ENCODE peak calls at places on chromosomes 1 and 21, in four cellular contexts. P is IMR-90, I is heart left ventricle, L is NB4. C is an unnamed sample.

GRCh38 chr1:81801834-81802531 is 1.2 kb downstream of the ADGRL2 start:
- DNase-seq in P (peak), L (no peak), I (peak), C (peak)

GRCh38 chr1:77037038-77037437 is 169.8 kb downstream of the ST6GALNAC5 start:
- DNase-seq in I (no peak), P (no peak), L (no peak), C (no peak)

GRCh38 chr21:38490411-38491020 is 7.8 kb downstream of the ERG start:
- DNase-seq in L (no peak), I (no peak), P (no peak), C (no peak)

GRCh38 chr1:234313171-234313570 is 60.1 kb upstream of the COA6 start:
- DNase-seq in P (no peak), I (no peak), L (no peak), C (no peak)

GRCh38 chr1:246566808-246567154 is 525 bp downstream of the CNST start:
- DNase-seq in I (no peak), P (peak), L (no peak), C (no peak)

GRCh38 chr1:151934048-151934493 is 24.8 kb upstream of the THEM4 start:
- DNase-seq in L (peak), P (peak), I (no peak), C (peak)

GRCh38 chr1:198254948-198255347 is 98.2 kb downstream of the NEK7 start:
- DNase-seq in I (no peak), P (no peak), L (no peak), C (no peak)

GRCh38 chr21:15057290-15057689 is 7.5 kb downstream of the NRIP1 start:
- DNase-seq in I (no peak), P (no peak), L (no peak), C (peak)

GRCh38 chr1:8879348-8880067 is 1.0 kb upstream of the ENO1 start:
- DNase-seq in I (no peak), L (no peak), P (no peak), C (peak)

GRCh38 chr21:34205811-34206635 is 132.6 kb downstream of the MRPS6 start:
- DNase-seq in P (no peak), L (peak), I (no peak), C (no peak)

GRCh38 chr1:200226268-200226968 is 183.4 kb downstream of the ZNF281 start:
- DNase-seq in L (peak), I (no peak), P (peak), C (peak)

GRCh38 chr21:40047211-40047610 is 180.0 kb downstream of the PCP4 start:
- DNase-seq in P (no peak), I (no peak), L (no peak), C (no peak)

GRCh38 chr21:31460985-31461384 is 116.9 kb upstream of the TIAM1 start:
- DNase-seq in I (no peak), P (no peak), L (no peak), C (no peak)

GRCh38 chr1:206905295-206906164 is 8.3 kb downstream of the IL24 start:
- DNase-seq in P (peak), L (no peak), I (no peak), C (no peak)

GRCh38 chr1:41641941-41642527 is 157.6 kb upstream of the EDN2 start:
- DNase-seq in I (no peak), P (no peak), L (no peak), C (no peak)

GRCh38 chr1:167100730-167101129 is 6.9 kb downstream of the STYXL2 start:
- DNase-seq in L (no peak), P (no peak), I (no peak), C (no peak)

GRCh38 chr1:53968125-53968513 is 22.0 kb downstream of the LRRC42 start:
- DNase-seq in I (no peak), L (no peak), P (peak), C (no peak)

GRCh38 chr1:183315987-183316758 is 102.0 kb downstream of the NMNAT2 start:
- DNase-seq in L (no peak), I (no peak), P (no peak), C (no peak)

GRCh38 chr1:16605532-16605931 is 7.8 kb downstream of the NBPF1 start:
- DNase-seq in P (no peak), I (no peak), L (no peak), C (no peak)

GRCh38 chr1:26336477-26337205 is 17.3 kb downstream of the CRYBG2 start:
- DNase-seq in L (peak), I (peak), P (no peak), C (peak)

GRCh38 chr21:31713973-31714740 is 17.8 kb downstream of the SCAF4 start:
- DNase-seq in L (no peak), I (no peak), P (peak), C (peak)

GRCh38 chr1:205298191-205298994 is 23.2 kb downstream of the NUAK2 start:
- DNase-seq in L (no peak), P (peak), I (no peak), C (no peak)

GRCh38 chr1:151828931-151829330 is 2.7 kb downstream of the RORC start:
- DNase-seq in L (peak), I (peak), P (peak), C (no peak)

GRCh38 chr1:239817801-239818200 is 273.9 kb upstream of the FMN2 start:
- DNase-seq in L (no peak), I (no peak), P (no peak), C (no peak)
- TF ChIP-seq POLR2A in L (no peak), I (no peak), P (no peak), C (no peak)

DNA sequence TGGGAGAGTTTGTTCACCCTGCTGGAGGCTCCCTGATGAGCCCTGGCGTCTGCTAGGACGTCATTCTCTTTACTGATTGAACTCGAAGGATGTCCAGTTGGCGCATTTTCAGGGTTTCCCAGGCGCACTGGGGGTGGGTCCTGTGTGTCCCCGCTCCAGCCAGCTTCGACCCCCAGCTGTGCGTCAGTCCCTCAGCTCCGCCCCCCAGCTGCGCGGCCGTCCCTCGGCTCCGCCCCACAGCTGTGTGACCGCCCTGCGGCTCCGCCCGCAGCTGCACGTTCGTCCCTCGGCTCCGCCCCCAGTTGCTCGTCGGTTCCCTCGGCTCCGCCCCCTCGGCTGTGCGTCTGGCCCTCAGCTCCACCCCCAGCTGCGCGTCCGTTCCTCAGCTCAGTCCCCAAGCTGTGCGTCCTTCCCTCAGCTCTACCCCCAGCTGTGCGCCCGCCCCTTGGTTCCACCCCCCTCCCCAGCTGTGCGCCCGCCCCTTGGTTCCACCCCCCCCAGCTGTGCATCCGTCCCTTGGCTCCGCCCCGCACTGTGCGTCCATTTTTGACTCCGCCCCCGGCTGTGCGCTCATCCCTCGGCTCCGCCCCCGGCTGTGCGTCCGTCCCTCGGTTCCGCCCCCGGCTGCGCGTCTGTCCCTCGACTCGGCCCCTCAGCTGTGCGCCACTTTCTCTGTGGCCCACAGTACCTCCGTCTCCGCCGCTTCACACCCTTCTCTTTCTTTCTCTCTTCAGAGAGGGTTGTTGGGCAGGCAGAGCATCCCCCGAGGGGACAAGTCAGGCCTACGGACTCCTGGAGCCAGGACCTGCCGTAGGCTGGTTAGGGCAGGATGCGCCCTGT is 61.3 kb downstream of the FAAP20 start:
- DNase-seq in P (peak), L (peak), I (peak), C (peak)
- TF ChIP-seq POLR2A in P (no peak), L (peak), I (peak), C (no peak)

DNA sequence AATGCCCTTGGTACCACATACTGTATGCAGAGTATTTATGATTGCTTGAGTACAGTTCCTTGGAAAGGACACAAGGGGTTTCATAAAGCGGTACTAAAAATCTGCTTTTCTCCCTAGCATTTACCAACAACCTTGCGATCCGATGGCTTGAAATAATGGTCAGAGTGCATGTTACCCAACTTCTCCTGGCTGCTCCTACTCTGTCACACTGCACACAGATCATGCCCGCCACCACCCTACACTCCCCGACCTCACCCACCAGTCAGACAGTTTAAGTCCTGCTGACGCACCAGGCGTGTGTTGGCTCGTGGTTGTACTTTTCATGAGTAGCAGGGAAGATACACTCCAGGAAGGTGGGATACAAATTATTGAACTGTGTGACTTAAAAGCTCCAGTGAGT is 131.3 kb downstream of the NFIA start:
- DNase-seq in L (no peak), I (no peak), P (no peak), C (no peak)
- TF ChIP-seq POLR2A in L (no peak), I (no peak), P (no peak), C (no peak)

DNA sequence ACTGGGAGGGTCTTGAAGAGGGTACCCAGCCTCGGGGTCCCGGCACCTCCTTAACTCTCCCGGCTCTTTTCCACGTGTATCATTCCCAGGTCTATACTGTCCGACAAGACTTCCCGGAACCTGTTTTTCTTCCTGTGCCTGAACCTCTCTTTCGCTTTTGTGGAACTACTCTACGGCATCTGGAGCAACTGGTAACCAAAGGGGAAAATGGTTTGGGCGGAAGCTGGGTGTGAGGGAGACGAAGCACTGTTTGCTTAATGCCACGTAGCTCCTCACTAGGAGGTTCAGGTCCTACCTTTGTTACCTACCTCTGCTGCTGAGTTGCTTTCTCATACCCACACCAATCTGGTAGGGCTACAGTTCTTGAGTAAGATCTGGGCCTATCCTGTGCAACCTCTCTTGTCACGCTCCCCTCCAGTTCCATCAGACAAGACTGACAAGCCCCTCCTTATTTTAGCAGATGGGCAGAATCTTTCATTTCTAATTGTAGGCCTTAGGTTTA is 642 bp downstream of the SLC30A7 start:
- DNase-seq in P (peak), L (peak), I (no peak), C (peak)
- TF ChIP-seq POLR2A in P (no peak), L (no peak), I (no peak), C (peak)

DNA sequence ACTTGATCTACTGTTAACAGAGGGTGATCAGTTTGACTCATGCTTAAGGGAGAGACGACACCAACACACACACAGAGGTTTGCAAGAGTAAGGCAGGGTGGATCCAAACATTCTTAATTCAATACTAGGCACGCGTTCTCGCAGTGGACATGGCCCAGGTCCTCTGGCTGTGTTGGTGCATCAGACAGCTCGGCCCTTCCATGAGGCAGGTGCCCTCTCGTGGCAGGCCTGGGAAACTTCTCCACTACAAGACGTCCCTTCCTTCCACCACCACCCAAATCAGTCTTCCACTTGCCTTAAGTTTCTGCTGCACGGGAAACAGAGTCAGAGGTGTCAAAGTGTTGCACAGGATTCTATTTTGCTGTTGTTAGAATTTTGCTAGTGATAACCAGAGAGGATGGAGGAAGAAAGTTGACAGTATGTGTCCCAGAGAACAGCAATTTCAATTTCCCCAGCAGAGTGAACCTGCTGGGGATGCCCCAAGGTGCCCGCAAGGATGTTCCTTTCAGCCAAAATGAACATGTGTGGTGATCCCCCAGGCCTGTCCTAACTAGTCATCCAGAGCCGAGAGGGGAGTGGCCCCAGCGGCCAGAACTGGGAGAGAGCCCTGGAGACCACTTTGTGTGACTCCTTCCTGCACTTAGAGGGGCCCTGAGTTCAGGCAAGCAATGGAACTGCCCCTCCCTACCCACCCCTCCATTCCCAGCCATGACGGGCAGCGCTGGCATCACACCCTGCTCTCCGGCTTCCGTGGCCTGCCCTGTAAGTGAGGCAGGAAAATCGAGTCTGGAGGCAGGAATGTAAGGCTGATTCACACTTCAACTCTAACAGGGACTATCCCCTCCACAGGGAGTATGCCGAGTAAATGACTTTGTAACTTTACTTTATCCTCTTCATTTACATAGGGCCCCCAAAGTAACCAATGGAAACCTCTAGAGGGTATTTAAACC is 34.8 kb downstream of the MX1 start:
- DNase-seq in I (peak), P (peak), L (peak), C (peak)
- TF ChIP-seq POLR2A in I (no peak), P (no peak), L (no peak), C (no peak)

GRCh38 chr1:161044535-161044907 is 1.3 kb downstream of the USF1 start:
- DNase-seq in I (no peak), L (no peak), P (peak), C (no peak)

GRCh38 chr1:161045749-161046573 is at the start of gene USF1:
- DNase-seq in L (peak), I (peak), P (peak), C (peak)

GRCh38 chr1:161046574-161047167 is 894 bp upstream of the USF1 start:
- DNase-seq in L (peak), P (no peak), I (no peak), C (no peak)

GRCh38 chr1:161047436-161048420 is 2.0 kb upstream of the USF1 start:
- DNase-seq in I (no peak), P (no peak), L (no peak), C (no peak)

GRCh38 chr1:161044908-161045748 is 649 bp downstream of the USF1 start:
- DNase-seq in L (peak), I (peak), P (peak), C (peak)
- TF ChIP-seq POLR2A in L (peak), I (peak), P (no peak), C (no peak)

GRCh38 chr1:161165742-161166668 is at the start of gene PPOX:
- DNase-seq in I (peak), L (peak), P (peak), C (peak)
- TF ChIP-seq POLR2A in I (peak), L (peak), P (peak), C (peak)

DNA sequence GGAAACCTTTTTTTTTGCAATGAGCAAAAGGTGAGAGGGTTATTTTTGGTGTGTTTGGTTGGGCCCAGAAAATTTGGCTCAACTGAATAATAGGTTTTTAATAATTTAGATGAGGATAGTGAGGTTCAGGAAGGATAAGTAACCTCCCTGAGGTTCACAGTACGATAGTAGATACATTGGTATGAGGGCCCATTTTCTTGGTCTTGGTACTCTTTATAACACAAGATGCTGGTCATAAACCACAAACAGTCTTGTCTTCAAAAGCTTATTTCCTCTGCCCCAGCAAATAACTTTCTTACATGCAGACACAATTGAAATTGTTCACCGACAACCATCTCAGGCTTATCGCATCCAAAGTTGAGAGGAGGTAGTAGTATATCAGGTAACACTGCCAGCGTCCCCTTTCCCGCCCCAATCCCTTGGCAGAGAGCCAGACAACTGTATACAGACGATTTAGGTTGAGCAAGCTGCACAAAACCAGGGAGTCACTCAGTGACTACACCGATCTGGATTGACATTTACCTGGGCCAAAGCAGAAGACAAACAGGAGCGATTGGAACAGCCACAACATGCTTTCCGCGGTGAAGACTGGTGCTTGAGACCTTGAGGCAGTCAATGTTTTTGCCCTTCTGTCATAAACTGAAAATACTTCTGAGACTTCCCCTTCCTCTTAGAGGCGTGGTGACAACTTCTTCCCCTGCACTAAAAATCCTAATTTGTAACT is at the start of gene SLAMF6:
- DNase-seq in I (no peak), L (peak), P (no peak), C (peak)
- TF ChIP-seq POLR2A in I (no peak), L (no peak), P (no peak), C (no peak)

GRCh38 chr1:226702957-226703831 is 35.9 kb downstream of the ITPKB start:
- DNase-seq in P (peak), I (peak), L (peak), C (peak)
- TF ChIP-seq POLR2A in P (peak), I (peak), L (peak), C (peak)

GRCh38 chr1:155131285-155131684 is 3.6 kb downstream of the EFNA1 start:
- DNase-seq in P (no peak), L (no peak), I (peak), C (no peak)
- TF ChIP-seq POLR2A in P (no peak), L (no peak), I (no peak), C (no peak)

C was measured in erythroblast.